ENCODE peak calls at places on chromosomes 2 and 18, in eight cellular contexts. One of them, this sample, is unnamed.

GRCh38 chr2:236180831-236181453 is 12.8 kb upstream of the GBX2 start:
- DNase-seq in HCT116: peak; percentile 42
- DNase-seq in HepG2: peak; percentile 60
- DNase-seq in stomach: peak; percentile 50
- DNase-seq in tibial nerve: peak; percentile 55
- DNase-seq in heart left ventricle: no peak
- DNase-seq in spleen: no peak
- DNase-seq in esophagus squamous epithelium: no peak
- DNase-seq in this sample: peak; percentile 72

GRCh38 chr2:112254466-112255240 is at the start of gene ZC3H8:
- DNase-seq in HCT116: peak; percentile 75
- DNase-seq in HepG2: peak; percentile 90
- DNase-seq in stomach: peak; percentile 96
- DNase-seq in tibial nerve: peak; percentile 84
- DNase-seq in heart left ventricle: peak; percentile 96
- DNase-seq in spleen: peak; percentile 99
- DNase-seq in esophagus squamous epithelium: peak; percentile 63
- DNase-seq in this sample: peak; percentile 97

GRCh38 chr18:77079088-77079487 is 53.5 kb downstream of the MBP start:
- DNase-seq in HCT116: no peak
- DNase-seq in HepG2: no peak
- DNase-seq in stomach: no peak
- DNase-seq in tibial nerve: no peak
- DNase-seq in heart left ventricle: no peak
- DNase-seq in spleen: no peak
- DNase-seq in esophagus squamous epithelium: no peak
- DNase-seq in this sample: no peak

GRCh38 chr18:68484241-68484640 is 230.7 kb downstream of the TMX3 start:
- DNase-seq in HCT116: no peak
- DNase-seq in HepG2: no peak
- DNase-seq in stomach: no peak
- DNase-seq in tibial nerve: no peak
- DNase-seq in heart left ventricle: no peak
- DNase-seq in spleen: no peak
- DNase-seq in esophagus squamous epithelium: no peak
- DNase-seq in this sample: no peak

GRCh38 chr18:78073275-78073674 is 823.6 kb downstream of the GALR1 start:
- DNase-seq in HCT116: no peak
- DNase-seq in HepG2: no peak
- DNase-seq in stomach: no peak
- DNase-seq in tibial nerve: no peak
- DNase-seq in heart left ventricle: no peak
- DNase-seq in spleen: no peak
- DNase-seq in esophagus squamous epithelium: no peak
- DNase-seq in this sample: no peak

GRCh38 chr18:24138281-24138883 is 480 bp upstream of the CABYR start:
- DNase-seq in HCT116: no peak
- DNase-seq in HepG2: no peak
- DNase-seq in stomach: no peak
- DNase-seq in tibial nerve: no peak
- DNase-seq in heart left ventricle: no peak
- DNase-seq in spleen: no peak
- DNase-seq in esophagus squamous epithelium: no peak
- DNase-seq in this sample: no peak

GRCh38 chr2:128315122-128315828 is 3.4 kb downstream of the HS6ST1 start:
- DNase-seq in HCT116: no peak
- DNase-seq in HepG2: no peak
- DNase-seq in stomach: peak; percentile 23
- DNase-seq in tibial nerve: no peak
- DNase-seq in heart left ventricle: no peak
- DNase-seq in spleen: no peak
- DNase-seq in esophagus squamous epithelium: no peak
- DNase-seq in this sample: no peak

GRCh38 chr18:54767094-54767493 is 61.2 kb upstream of the RAB27B start:
- DNase-seq in HCT116: no peak
- DNase-seq in HepG2: peak; percentile 62
- DNase-seq in stomach: peak; percentile 47
- DNase-seq in tibial nerve: no peak
- DNase-seq in heart left ventricle: no peak
- DNase-seq in spleen: no peak
- DNase-seq in esophagus squamous epithelium: no peak
- DNase-seq in this sample: no peak

GRCh38 chr2:135168119-135168872 is 116.2 kb downstream of the RAB3GAP1 start:
- DNase-seq in HCT116: no peak
- DNase-seq in HepG2: no peak
- DNase-seq in stomach: no peak
- DNase-seq in tibial nerve: no peak
- DNase-seq in heart left ventricle: no peak
- DNase-seq in spleen: no peak
- DNase-seq in esophagus squamous epithelium: no peak
- DNase-seq in this sample: no peak

GRCh38 chr2:235061656-235062055 is 109.8 kb downstream of the SH3BP4 start:
- DNase-seq in HCT116: no peak
- DNase-seq in HepG2: no peak
- DNase-seq in stomach: no peak
- DNase-seq in tibial nerve: no peak
- DNase-seq in heart left ventricle: no peak
- DNase-seq in spleen: no peak
- DNase-seq in esophagus squamous epithelium: no peak
- DNase-seq in this sample: no peak

GRCh38 chr2:197777823-197778407 is 7.2 kb downstream of the BOLL start:
- DNase-seq in HCT116: peak; percentile 16
- DNase-seq in HepG2: peak; percentile 28
- DNase-seq in stomach: no peak
- DNase-seq in tibial nerve: no peak
- DNase-seq in heart left ventricle: no peak
- DNase-seq in spleen: no peak
- DNase-seq in esophagus squamous epithelium: no peak
- DNase-seq in this sample: peak; percentile 37

GRCh38 chr2:112229365-112229764 is 25.5 kb downstream of the ZC3H8 start:
- DNase-seq in HCT116: no peak
- DNase-seq in HepG2: no peak
- DNase-seq in stomach: no peak
- DNase-seq in tibial nerve: no peak
- DNase-seq in heart left ventricle: no peak
- DNase-seq in spleen: no peak
- DNase-seq in esophagus squamous epithelium: no peak
- DNase-seq in this sample: no peak

GRCh38 chr18:63175264-63175663 is 144.3 kb downstream of the BCL2 start:
- DNase-seq in HCT116: no peak
- DNase-seq in HepG2: no peak
- DNase-seq in stomach: no peak
- DNase-seq in tibial nerve: no peak
- DNase-seq in heart left ventricle: no peak
- DNase-seq in spleen: no peak
- DNase-seq in esophagus squamous epithelium: no peak
- DNase-seq in this sample: no peak

GRCh38 chr2:64612575-64613195 is 41.0 kb downstream of the SERTAD2 start:
- DNase-seq in HCT116: no peak
- DNase-seq in HepG2: no peak
- DNase-seq in stomach: no peak
- DNase-seq in tibial nerve: no peak
- DNase-seq in heart left ventricle: no peak
- DNase-seq in spleen: no peak
- DNase-seq in esophagus squamous epithelium: no peak
- DNase-seq in this sample: no peak

GRCh38 chr18:57621252-57621607 is 406 bp downstream of the NARS1 start:
- DNase-seq in HCT116: no peak
- DNase-seq in HepG2: no peak
- DNase-seq in stomach: peak; percentile 28
- DNase-seq in tibial nerve: no peak
- DNase-seq in heart left ventricle: no peak
- DNase-seq in spleen: no peak
- DNase-seq in esophagus squamous epithelium: no peak
- DNase-seq in this sample: peak; percentile 72

GRCh38 chr2:190996947-190997346 is 17.0 kb downstream of the STAT1 start:
- DNase-seq in HCT116: no peak
- DNase-seq in HepG2: no peak
- DNase-seq in stomach: no peak
- DNase-seq in tibial nerve: no peak
- DNase-seq in heart left ventricle: no peak
- DNase-seq in spleen: no peak
- DNase-seq in esophagus squamous epithelium: no peak
- DNase-seq in this sample: no peak
- TF ChIP-seq POLR2A in HCT116: no peak
- TF ChIP-seq POLR2A in HepG2: no peak
- TF ChIP-seq POLR2A in stomach: no peak
- TF ChIP-seq POLR2A in tibial nerve: no peak
- TF ChIP-seq POLR2A in heart left ventricle: no peak
- TF ChIP-seq POLR2A in spleen: no peak
- TF ChIP-seq POLR2A in esophagus squamous epithelium: no peak
- TF ChIP-seq POLR2A in this sample: no peak

GRCh38 chr2:216108967-216109921 is at the start of gene XRCC5:
- DNase-seq in HCT116: peak; percentile 92
- DNase-seq in HepG2: peak; percentile 96
- DNase-seq in stomach: peak; percentile 99
- DNase-seq in tibial nerve: peak; percentile 92
- DNase-seq in heart left ventricle: peak; percentile 97
- DNase-seq in spleen: peak; percentile 98
- DNase-seq in esophagus squamous epithelium: peak; percentile 64
- DNase-seq in this sample: peak; percentile 100
- TF ChIP-seq POLR2A in HCT116: peak; percentile 85
- TF ChIP-seq POLR2A in HepG2: peak; percentile 78
- TF ChIP-seq POLR2A in stomach: no peak
- TF ChIP-seq POLR2A in tibial nerve: peak; percentile 71
- TF ChIP-seq POLR2A in heart left ventricle: no peak
- TF ChIP-seq POLR2A in spleen: peak; percentile 38
- TF ChIP-seq POLR2A in esophagus squamous epithelium: no peak
- TF ChIP-seq POLR2A in this sample: peak; percentile 89

GRCh38 chr18:3294435-3295080 is 32.6 kb downstream of the MYL12B start:
- DNase-seq in HCT116: no peak
- DNase-seq in HepG2: no peak
- DNase-seq in stomach: no peak
- DNase-seq in tibial nerve: no peak
- DNase-seq in heart left ventricle: no peak
- DNase-seq in spleen: no peak
- DNase-seq in esophagus squamous epithelium: no peak
- DNase-seq in this sample: no peak

GRCh38 chr18:3293196-3293951 is 31.4 kb downstream of the MYL12B start:
- DNase-seq in HCT116: no peak
- DNase-seq in HepG2: no peak
- DNase-seq in stomach: no peak
- DNase-seq in tibial nerve: no peak
- DNase-seq in heart left ventricle: no peak
- DNase-seq in spleen: no peak
- DNase-seq in esophagus squamous epithelium: no peak
- DNase-seq in this sample: no peak

GRCh38 chr18:3297025-3297984 is 35.4 kb downstream of the MYL12B start:
- DNase-seq in HCT116: peak; percentile 94
- DNase-seq in HepG2: peak; percentile 91
- DNase-seq in stomach: peak; percentile 94
- DNase-seq in tibial nerve: peak; percentile 71
- DNase-seq in heart left ventricle: peak; percentile 84
- DNase-seq in spleen: peak; percentile 94
- DNase-seq in esophagus squamous epithelium: peak; percentile 54
- DNase-seq in this sample: peak; percentile 95
- TF ChIP-seq POLR2A in HCT116: peak; percentile 95
- TF ChIP-seq POLR2A in HepG2: peak; percentile 76
- TF ChIP-seq POLR2A in stomach: no peak
- TF ChIP-seq POLR2A in tibial nerve: no peak
- TF ChIP-seq POLR2A in heart left ventricle: no peak
- TF ChIP-seq POLR2A in spleen: no peak
- TF ChIP-seq POLR2A in esophagus squamous epithelium: no peak
- TF ChIP-seq POLR2A in this sample: peak; percentile 82

DNA sequence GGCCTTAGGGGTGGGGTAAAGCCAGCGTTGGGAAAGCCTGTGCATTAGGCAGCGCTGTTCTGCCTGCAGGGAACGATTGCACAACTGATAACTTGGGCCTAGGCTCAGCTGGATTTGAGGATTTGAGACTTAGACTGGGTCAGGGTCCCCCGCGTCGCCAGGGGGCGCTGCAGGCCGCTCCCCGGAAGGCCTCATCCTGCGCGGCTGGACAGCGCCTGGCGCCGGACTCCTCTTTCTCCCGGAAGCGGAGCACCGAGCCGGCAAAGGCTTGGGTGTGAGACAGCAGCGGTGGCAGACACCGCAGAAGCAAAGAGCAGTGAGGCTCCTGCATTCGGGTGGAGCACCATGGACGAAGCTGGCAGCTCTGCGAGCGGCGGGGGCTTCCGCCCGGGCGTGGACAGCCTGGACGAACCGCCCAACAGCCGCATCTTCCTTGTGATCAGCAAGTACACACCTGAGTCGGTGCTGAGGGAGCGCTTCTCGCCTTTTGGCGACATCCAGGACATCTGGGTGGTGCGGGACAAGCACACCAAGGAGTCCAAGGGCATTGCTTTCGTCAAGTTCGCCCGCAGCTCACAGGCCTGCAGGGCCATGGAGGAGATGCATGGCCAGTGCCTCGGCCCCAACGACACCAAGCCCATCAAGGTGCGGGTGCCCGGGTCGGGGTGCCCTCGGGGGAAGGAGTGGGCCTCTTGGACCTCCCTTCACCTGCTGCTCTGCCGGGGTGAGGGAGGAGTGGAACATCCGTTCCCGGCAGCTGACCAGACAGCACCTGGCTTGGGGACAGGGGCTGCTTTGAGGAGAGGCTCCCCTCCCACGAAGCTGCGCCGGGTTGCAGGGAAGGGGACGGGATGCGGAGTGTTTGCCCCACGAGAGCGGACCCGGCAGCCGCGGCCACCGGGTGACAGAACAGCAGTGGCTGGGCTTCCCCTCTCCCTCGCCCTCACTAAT is at the start of gene RBM45:
- DNase-seq in HCT116: peak; percentile 87
- DNase-seq in HepG2: peak; percentile 92
- DNase-seq in stomach: peak; percentile 94
- DNase-seq in tibial nerve: peak; percentile 84
- DNase-seq in heart left ventricle: peak; percentile 93
- DNase-seq in spleen: peak; percentile 98
- DNase-seq in esophagus squamous epithelium: peak; percentile 32
- DNase-seq in this sample: peak; percentile 94
- TF ChIP-seq POLR2A in HCT116: peak; percentile 79
- TF ChIP-seq POLR2A in HepG2: peak; percentile 97
- TF ChIP-seq POLR2A in stomach: no peak
- TF ChIP-seq POLR2A in tibial nerve: peak; percentile 30
- TF ChIP-seq POLR2A in heart left ventricle: no peak
- TF ChIP-seq POLR2A in spleen: no peak
- TF ChIP-seq POLR2A in esophagus squamous epithelium: no peak
- TF ChIP-seq POLR2A in this sample: peak; percentile 89

This sample was measured in erythroblast.